ENCODE peak calls at places on chromosomes 16 and 17, in four cellular contexts. F is choroid plexus epithelial cell, E is endodermal cell, Q is adrenal gland. S is an unnamed sample.

GRCh38 chr16:66521227-66521626 is 28.7 kb downstream of the TK2 start:
- DNase-seq in F (no peak), E (no peak), Q (no peak), S (no peak)

GRCh38 chr16:49489686-49490320 is 116.2 kb downstream of the C16orf78 start:
- DNase-seq in F (no peak), E (no peak), Q (no peak), S (no peak)

GRCh38 chr17:3917391-3917931 is 1.2 kb upstream of the P2RX1 start:
- DNase-seq in F (peak; percentile 48), E (no peak), Q (peak; percentile 58), S (peak; percentile 79)

GRCh38 chr16:4591706-4592470 is 22.8 kb downstream of the UBALD1 start:
- DNase-seq in F (no peak), E (peak; percentile 71), Q (no peak), S (no peak)

GRCh38 chr16:80120899-80121521 is 419.8 kb upstream of the DYNLRB2 start:
- DNase-seq in F (no peak), E (no peak), Q (no peak), S (no peak)

GRCh38 chr16:80203821-80204220 is 337.0 kb upstream of the DYNLRB2 start:
- DNase-seq in F (no peak), E (no peak), Q (no peak), S (no peak)

GRCh38 chr17:80746262-80746935 is 201.8 kb downstream of the RPTOR start:
- DNase-seq in F (no peak), E (no peak), Q (no peak), S (no peak)

GRCh38 chr17:33073416-33073815 is 81.8 kb downstream of the SPACA3 start:
- DNase-seq in F (no peak), E (peak; percentile 57), Q (no peak), S (no peak)

GRCh38 chr17:48626470-48627241 is 498 bp upstream of the HOXB9 start:
- DNase-seq in F (no peak), E (peak; percentile 81), Q (no peak), S (no peak)

GRCh38 chr17:40819528-40820125 is 2.8 kb downstream of the KRT10 start:
- DNase-seq in F (peak; percentile 45), E (no peak), Q (no peak), S (peak; percentile 37)

GRCh38 chr17:51091635-51092034 is 29.0 kb downstream of the SPAG9 start:
- DNase-seq in F (no peak), E (no peak), Q (no peak), S (no peak)

GRCh38 chr17:77716289-77716929 is 242.1 kb upstream of the TNRC6C start:
- DNase-seq in F (peak; percentile 11), E (peak; percentile 32), Q (no peak), S (no peak)

GRCh38 chr17:6092182-6092922 is 22.2 kb downstream of the WSCD1 start:
- DNase-seq in F (no peak), E (no peak), Q (no peak), S (no peak)

GRCh38 chr16:86611958-86612357 is 33.6 kb downstream of the FOXL1 start:
- DNase-seq in F (no peak), E (no peak), Q (no peak), S (peak; percentile 34)

GRCh38 chr16:83004868-83005652 is 378.3 kb downstream of the CDH13 start:
- DNase-seq in F (no peak), E (peak; percentile 52), Q (no peak), S (no peak)

GRCh38 chr17:44115585-44116415 is 7.6 kb downstream of the HDAC5 start:
- DNase-seq in F (peak; percentile 58), E (peak; percentile 88), Q (no peak), S (peak; percentile 53)

GRCh38 chr17:39145143-39145542 is 6.3 kb downstream of the PLXDC1 start:
- DNase-seq in F (no peak), E (no peak), Q (no peak), S (no peak)

GRCh38 chr17:50633683-50634082 is 998 bp upstream of the ABCC3 start:
- DNase-seq in F (no peak), E (no peak), Q (no peak), S (no peak)

GRCh38 chr16:8585942-8586341 is 4.4 kb downstream of the TMEM114 start:
- DNase-seq in F (no peak), E (no peak), Q (no peak), S (no peak)

GRCh38 chr16:52066951-52067350 is 480.0 kb downstream of the TOX3 start:
- DNase-seq in F (no peak), E (no peak), Q (no peak), S (no peak)

GRCh38 chr16:66295761-66296546 is 70.5 kb upstream of the CDH5 start:
- DNase-seq in F (no peak), E (peak; percentile 32), Q (no peak), S (no peak)

GRCh38 chr16:11308493-11309283 is 27.6 kb upstream of the PRM1 start:
- DNase-seq in F (no peak), E (no peak), Q (no peak), S (no peak)

GRCh38 chr17:72656114-72656763 is 436.2 kb downstream of the SLC39A11 start:
- DNase-seq in F (no peak), E (no peak), Q (no peak), S (no peak)

GRCh38 chr16:84795338-84796053 is 24.3 kb upstream of the CRISPLD2 start:
- DNase-seq in F (peak; percentile 95), E (no peak), Q (no peak), S (peak; percentile 99)

DNA sequence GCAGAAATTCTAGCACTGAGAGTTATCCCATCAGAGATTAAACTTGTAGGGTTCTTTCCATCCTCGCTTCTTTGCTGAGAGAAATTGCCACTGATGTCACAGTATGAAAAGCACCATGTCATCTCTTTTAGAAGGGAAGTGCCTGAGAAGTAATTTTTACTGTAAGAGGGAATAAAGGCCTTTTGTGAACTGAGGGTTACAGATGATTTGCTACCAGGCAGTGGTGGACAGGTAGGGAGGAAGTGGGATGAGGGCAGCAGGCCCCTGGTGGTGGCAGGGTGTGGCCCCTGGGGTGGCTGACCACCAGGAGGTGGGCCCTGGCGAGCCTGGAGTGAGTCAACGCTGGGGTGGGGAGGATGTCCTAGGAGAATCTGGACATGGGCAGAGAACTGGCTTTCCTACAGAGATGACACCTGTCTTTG is 6.4 kb upstream of the MILR1 start:
- DNase-seq in F (no peak), E (no peak), Q (no peak), S (no peak)
- H3K4me3 ChIP-seq in F (no peak overlapping the region), E (no peak overlapping the region), Q (no peak overlapping the region), S (no peak overlapping the region)

GRCh38 chr17:79707931-79708891 is 22.5 kb upstream of the ENPP7 start:
- DNase-seq in F (peak; percentile 53), E (peak; percentile 92), Q (peak; percentile 50), S (peak; percentile 36)
- TF ChIP-seq CTCF in F (peak; percentile 81), E (peak; percentile 89), Q (peak; percentile 78), S (peak; percentile 77)

DNA sequence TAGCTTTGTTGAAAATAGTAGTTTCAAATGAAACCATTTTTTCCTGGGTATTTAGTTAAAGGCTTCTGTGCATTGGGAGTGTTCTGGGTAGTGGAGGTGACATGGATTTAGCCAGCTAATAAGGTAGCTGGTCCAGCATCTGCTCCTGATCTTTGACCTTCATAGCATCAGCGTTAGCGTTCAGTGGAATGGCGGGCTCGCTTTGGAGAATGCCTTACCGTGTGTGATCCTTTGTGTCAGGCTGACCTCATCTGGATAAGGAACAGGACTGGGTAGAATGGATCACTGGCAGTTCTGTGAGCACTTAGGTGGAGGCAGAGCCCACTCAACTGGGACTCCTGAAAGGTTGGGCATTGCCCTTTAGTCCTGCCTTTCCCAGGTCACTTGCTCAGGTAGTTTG is 3.7 kb downstream of the SAP30BP start:
- DNase-seq in F (no peak), E (no peak), Q (no peak), S (no peak)
- H3K4me3 ChIP-seq in F (no peak overlapping the region), E (no peak overlapping the region), Q (no peak overlapping the region), S (no peak overlapping the region)

DNA sequence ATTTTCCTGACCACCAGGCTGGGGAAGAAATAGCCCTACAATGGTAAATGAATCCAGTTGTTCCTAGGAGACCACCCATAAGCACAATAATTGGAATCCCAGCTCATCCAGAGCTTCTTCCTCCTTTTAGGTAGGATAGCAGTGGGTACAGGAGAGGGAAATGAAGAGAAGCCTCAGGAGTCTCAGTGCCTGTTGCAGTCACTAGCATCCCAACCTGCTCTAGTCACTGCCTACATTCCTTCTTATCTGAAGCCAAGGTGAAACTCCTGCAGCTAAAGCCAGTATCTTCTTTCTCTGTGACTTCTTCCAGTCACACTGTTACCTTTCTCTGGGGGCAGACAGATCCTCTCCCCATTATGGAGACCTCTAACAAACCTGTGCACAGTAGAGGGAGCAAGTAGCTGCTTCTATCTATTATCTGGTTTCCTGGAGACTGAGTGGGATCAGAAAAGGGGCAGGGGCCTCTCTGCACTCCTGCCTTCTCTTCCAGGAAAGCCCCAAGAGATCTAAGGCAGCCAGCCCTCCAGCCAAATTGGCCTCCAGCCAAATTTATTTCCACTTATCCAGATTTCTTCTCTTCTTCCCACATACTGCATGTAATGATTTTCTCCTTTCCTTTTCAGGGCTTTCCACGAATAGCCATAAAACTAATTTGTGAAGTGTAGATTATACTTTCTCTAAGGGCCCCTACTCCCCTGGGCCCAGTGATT is 85.5 kb downstream of the SSH2 start:
- DNase-seq in F (peak; percentile 48), E (no peak), Q (no peak), S (no peak)
- TF ChIP-seq CTCF in F (no peak), E (no peak), Q (no peak), S (no peak)